ENCODE peak calls at places on chromosomes 16 and 17, in eight cellular contexts. One of them, this sample, is unnamed.

GRCh38 chr17:66353937-66354401 is 51.6 kb downstream of the PRKCA start:
- DNase-seq in fibroblast of the aortic adventitia: peak
- DNase-seq in sigmoid colon: no peak
- DNase-seq in RWPE1: no peak
- DNase-seq in uterus: no peak
- DNase-seq in DND-41: no peak
- DNase-seq in CD8-positive, alpha-beta T cell: no peak
- DNase-seq in cardiac muscle cell: no peak
- DNase-seq in this sample: no peak

GRCh38 chr16:86031141-86031678 is 132.2 kb downstream of the IRF8 start:
- DNase-seq in CD8-positive, alpha-beta T cell: no peak
- DNase-seq in RWPE1: no peak
- DNase-seq in cardiac muscle cell: no peak
- DNase-seq in DND-41: no peak
- DNase-seq in fibroblast of the aortic adventitia: no peak
- DNase-seq in uterus: no peak
- DNase-seq in sigmoid colon: no peak
- DNase-seq in this sample: no peak

GRCh38 chr17:72640415-72641165 is 451.9 kb downstream of the SLC39A11 start:
- DNase-seq in sigmoid colon: no peak
- DNase-seq in fibroblast of the aortic adventitia: no peak
- DNase-seq in DND-41: no peak
- DNase-seq in cardiac muscle cell: no peak
- DNase-seq in CD8-positive, alpha-beta T cell: no peak
- DNase-seq in RWPE1: no peak
- DNase-seq in uterus: no peak
- DNase-seq in this sample: no peak

GRCh38 chr16:75726390-75726789 is at the start of gene CPHXL:
- DNase-seq in uterus: no peak
- DNase-seq in DND-41: no peak
- DNase-seq in RWPE1: no peak
- DNase-seq in fibroblast of the aortic adventitia: no peak
- DNase-seq in CD8-positive, alpha-beta T cell: no peak
- DNase-seq in cardiac muscle cell: no peak
- DNase-seq in sigmoid colon: no peak
- DNase-seq in this sample: no peak

GRCh38 chr17:61239261-61239660 is 160.4 kb upstream of the TBX2 start:
- DNase-seq in cardiac muscle cell: no peak
- DNase-seq in RWPE1: no peak
- DNase-seq in fibroblast of the aortic adventitia: no peak
- DNase-seq in sigmoid colon: no peak
- DNase-seq in uterus: no peak
- DNase-seq in DND-41: no peak
- DNase-seq in CD8-positive, alpha-beta T cell: no peak
- DNase-seq in this sample: no peak

GRCh38 chr16:65312795-65313194 is 190.9 kb upstream of the CDH11 start:
- DNase-seq in uterus: no peak
- DNase-seq in RWPE1: no peak
- DNase-seq in sigmoid colon: no peak
- DNase-seq in CD8-positive, alpha-beta T cell: no peak
- DNase-seq in DND-41: no peak
- DNase-seq in fibroblast of the aortic adventitia: peak
- DNase-seq in cardiac muscle cell: no peak
- DNase-seq in this sample: no peak

GRCh38 chr17:9899280-9900018 is 5.6 kb downstream of the RCVRN start:
- DNase-seq in RWPE1: no peak
- DNase-seq in uterus: peak
- DNase-seq in fibroblast of the aortic adventitia: no peak
- DNase-seq in CD8-positive, alpha-beta T cell: no peak
- DNase-seq in DND-41: no peak
- DNase-seq in sigmoid colon: peak
- DNase-seq in cardiac muscle cell: no peak
- DNase-seq in this sample: peak

GRCh38 chr17:18362509-18363020 is 785 bp downstream of the SHMT1 start:
- DNase-seq in cardiac muscle cell: peak
- DNase-seq in sigmoid colon: peak
- DNase-seq in CD8-positive, alpha-beta T cell: no peak
- DNase-seq in DND-41: peak
- DNase-seq in RWPE1: peak
- DNase-seq in uterus: peak
- DNase-seq in fibroblast of the aortic adventitia: peak
- DNase-seq in this sample: peak

GRCh38 chr17:76585649-76586593 is at the start of gene ST6GALNAC2:
- DNase-seq in fibroblast of the aortic adventitia: no peak
- DNase-seq in uterus: peak
- DNase-seq in cardiac muscle cell: peak
- DNase-seq in CD8-positive, alpha-beta T cell: no peak
- DNase-seq in sigmoid colon: peak
- DNase-seq in RWPE1: peak
- DNase-seq in DND-41: no peak
- DNase-seq in this sample: no peak

GRCh38 chr16:12095275-12096161 is 119.0 kb downstream of the SNX29 start:
- DNase-seq in RWPE1: peak
- DNase-seq in CD8-positive, alpha-beta T cell: peak
- DNase-seq in fibroblast of the aortic adventitia: peak
- DNase-seq in uterus: peak
- DNase-seq in sigmoid colon: peak
- DNase-seq in DND-41: peak
- DNase-seq in cardiac muscle cell: peak
- DNase-seq in this sample: peak

GRCh38 chr17:42428141-42428944 is 5.3 kb upstream of the CAVIN1 start:
- DNase-seq in RWPE1: peak
- DNase-seq in CD8-positive, alpha-beta T cell: peak
- DNase-seq in sigmoid colon: peak
- DNase-seq in cardiac muscle cell: peak
- DNase-seq in fibroblast of the aortic adventitia: peak
- DNase-seq in uterus: no peak
- DNase-seq in DND-41: peak
- DNase-seq in this sample: no peak

GRCh38 chr17:44071772-44072171 is 1.2 kb downstream of the G6PC3 start:
- DNase-seq in DND-41: no peak
- DNase-seq in fibroblast of the aortic adventitia: peak
- DNase-seq in uterus: no peak
- DNase-seq in sigmoid colon: no peak
- DNase-seq in cardiac muscle cell: no peak
- DNase-seq in CD8-positive, alpha-beta T cell: no peak
- DNase-seq in RWPE1: no peak
- DNase-seq in this sample: no peak

GRCh38 chr16:70571623-70572022 is 48.0 kb downstream of the SF3B3 start:
- DNase-seq in cardiac muscle cell: no peak
- DNase-seq in fibroblast of the aortic adventitia: no peak
- DNase-seq in uterus: no peak
- DNase-seq in sigmoid colon: no peak
- DNase-seq in CD8-positive, alpha-beta T cell: no peak
- DNase-seq in DND-41: no peak
- DNase-seq in RWPE1: no peak
- DNase-seq in this sample: no peak

GRCh38 chr16:70572050-70572925 is 48.7 kb downstream of the SF3B3 start:
- DNase-seq in RWPE1: no peak
- DNase-seq in uterus: no peak
- DNase-seq in fibroblast of the aortic adventitia: no peak
- DNase-seq in DND-41: no peak
- DNase-seq in cardiac muscle cell: no peak
- DNase-seq in sigmoid colon: no peak
- DNase-seq in CD8-positive, alpha-beta T cell: no peak
- DNase-seq in this sample: no peak

GRCh38 chr16:70569752-70570151 is 46.1 kb downstream of the SF3B3 start:
- DNase-seq in CD8-positive, alpha-beta T cell: no peak
- DNase-seq in sigmoid colon: no peak
- DNase-seq in fibroblast of the aortic adventitia: no peak
- DNase-seq in cardiac muscle cell: no peak
- DNase-seq in DND-41: no peak
- DNase-seq in RWPE1: no peak
- DNase-seq in uterus: no peak
- DNase-seq in this sample: no peak

GRCh38 chr16:70572926-70573270 is 49.3 kb downstream of the SF3B3 start:
- DNase-seq in sigmoid colon: no peak
- DNase-seq in DND-41: no peak
- DNase-seq in uterus: no peak
- DNase-seq in CD8-positive, alpha-beta T cell: no peak
- DNase-seq in fibroblast of the aortic adventitia: no peak
- DNase-seq in cardiac muscle cell: no peak
- DNase-seq in RWPE1: no peak
- DNase-seq in this sample: no peak

DNA sequence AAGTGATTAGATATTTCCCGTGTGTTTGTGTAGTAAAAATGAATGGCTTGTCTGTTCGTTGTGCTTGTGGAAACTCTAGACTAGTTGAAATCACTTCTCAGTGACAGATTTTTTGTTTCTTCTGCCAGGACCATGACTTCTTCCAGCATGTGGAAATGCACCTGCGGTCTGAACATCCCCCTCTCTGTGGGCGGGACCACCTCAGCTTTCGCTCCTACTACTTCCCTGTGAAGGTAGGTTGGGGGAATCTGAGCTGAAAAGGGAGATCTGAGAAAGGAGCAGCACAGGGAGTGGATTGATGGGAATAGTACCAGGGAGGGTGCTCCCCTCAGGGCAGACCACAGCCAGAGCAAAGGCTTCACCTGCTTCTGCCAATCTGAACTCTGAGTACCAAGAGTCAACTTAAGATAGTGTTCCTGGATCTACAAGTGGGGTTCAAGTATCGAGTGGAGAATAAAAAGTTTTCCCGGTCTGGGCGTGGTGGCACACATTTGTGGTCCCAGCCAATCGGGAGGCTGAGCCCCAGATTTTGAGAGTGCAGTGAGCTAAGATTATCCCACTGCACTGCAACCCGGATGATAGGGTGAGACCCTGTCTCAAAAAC is 47.5 kb downstream of the SF3B3 start:
- DNase-seq in CD8-positive, alpha-beta T cell: no peak
- DNase-seq in sigmoid colon: no peak
- DNase-seq in RWPE1: no peak
- DNase-seq in DND-41: no peak
- DNase-seq in fibroblast of the aortic adventitia: no peak
- DNase-seq in uterus: no peak
- DNase-seq in cardiac muscle cell: no peak
- DNase-seq in this sample: no peak
- TF ChIP-seq CTCF in CD8-positive, alpha-beta T cell: no peak
- TF ChIP-seq CTCF in sigmoid colon: no peak
- TF ChIP-seq CTCF in RWPE1: no peak
- TF ChIP-seq CTCF in DND-41: no peak
- TF ChIP-seq CTCF in fibroblast of the aortic adventitia: no peak
- TF ChIP-seq CTCF in uterus: no peak
- TF ChIP-seq CTCF in cardiac muscle cell: no peak
- TF ChIP-seq CTCF in this sample: no peak

GRCh38 chr17:35664685-35665084 is 66.8 kb upstream of the RASL10B start:
- DNase-seq in cardiac muscle cell: no peak
- DNase-seq in CD8-positive, alpha-beta T cell: no peak
- DNase-seq in fibroblast of the aortic adventitia: no peak
- DNase-seq in uterus: no peak
- DNase-seq in RWPE1: no peak
- DNase-seq in sigmoid colon: no peak
- DNase-seq in DND-41: no peak
- DNase-seq in this sample: no peak

GRCh38 chr17:35665662-35666061 is 65.8 kb upstream of the RASL10B start:
- DNase-seq in DND-41: no peak
- DNase-seq in cardiac muscle cell: no peak
- DNase-seq in CD8-positive, alpha-beta T cell: no peak
- DNase-seq in fibroblast of the aortic adventitia: no peak
- DNase-seq in RWPE1: no peak
- DNase-seq in uterus: no peak
- DNase-seq in sigmoid colon: no peak
- DNase-seq in this sample: no peak

GRCh38 chr17:35666070-35666469 is 65.4 kb upstream of the RASL10B start:
- DNase-seq in CD8-positive, alpha-beta T cell: no peak
- DNase-seq in DND-41: no peak
- DNase-seq in uterus: no peak
- DNase-seq in sigmoid colon: no peak
- DNase-seq in cardiac muscle cell: no peak
- DNase-seq in RWPE1: no peak
- DNase-seq in fibroblast of the aortic adventitia: no peak
- DNase-seq in this sample: no peak

GRCh38 chr17:35655303-35655702 is 68.2 kb downstream of the AP2B1 start:
- DNase-seq in RWPE1: no peak
- DNase-seq in uterus: no peak
- DNase-seq in sigmoid colon: no peak
- DNase-seq in cardiac muscle cell: no peak
- DNase-seq in DND-41: no peak
- DNase-seq in fibroblast of the aortic adventitia: no peak
- DNase-seq in CD8-positive, alpha-beta T cell: no peak
- DNase-seq in this sample: no peak

DNA sequence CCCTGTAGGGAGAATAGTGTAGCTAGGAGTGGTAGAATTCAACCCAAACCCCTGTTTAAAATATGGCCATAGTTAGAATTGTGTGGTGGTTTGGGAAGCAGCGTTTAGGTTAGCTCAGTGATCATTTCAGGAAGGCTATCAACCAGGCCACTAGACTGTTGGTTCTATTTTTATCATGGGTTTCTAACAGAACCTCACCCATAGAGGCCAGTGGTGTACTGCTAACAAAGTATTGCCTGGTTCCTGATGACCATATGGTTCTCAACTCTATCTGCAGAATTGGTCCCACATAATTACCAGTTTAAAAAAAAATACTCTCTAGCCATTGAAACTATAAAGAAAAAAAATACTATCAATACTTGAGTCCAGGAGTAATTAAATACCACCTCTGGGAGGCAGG is 70.5 kb upstream of the RASL10B start:
- DNase-seq in fibroblast of the aortic adventitia: no peak
- DNase-seq in RWPE1: no peak
- DNase-seq in DND-41: no peak
- DNase-seq in uterus: no peak
- DNase-seq in CD8-positive, alpha-beta T cell: no peak
- DNase-seq in cardiac muscle cell: peak
- DNase-seq in sigmoid colon: no peak
- DNase-seq in this sample: no peak
- TF ChIP-seq CTCF in fibroblast of the aortic adventitia: no peak
- TF ChIP-seq CTCF in RWPE1: no peak
- TF ChIP-seq CTCF in DND-41: no peak
- TF ChIP-seq CTCF in uterus: no peak
- TF ChIP-seq CTCF in CD8-positive, alpha-beta T cell: no peak
- TF ChIP-seq CTCF in cardiac muscle cell: peak
- TF ChIP-seq CTCF in sigmoid colon: no peak
- TF ChIP-seq CTCF in this sample: no peak

GRCh38 chr16:27112093-27112811 is 45.5 kb downstream of the C16orf82 start:
- DNase-seq in CD8-positive, alpha-beta T cell: no peak
- DNase-seq in sigmoid colon: no peak
- DNase-seq in cardiac muscle cell: no peak
- DNase-seq in DND-41: no peak
- DNase-seq in fibroblast of the aortic adventitia: no peak
- DNase-seq in RWPE1: no peak
- DNase-seq in uterus: no peak
- DNase-seq in this sample: no peak
- TF ChIP-seq CTCF in CD8-positive, alpha-beta T cell: no peak
- TF ChIP-seq CTCF in sigmoid colon: no peak
- TF ChIP-seq CTCF in cardiac muscle cell: no peak
- TF ChIP-seq CTCF in DND-41: no peak
- TF ChIP-seq CTCF in fibroblast of the aortic adventitia: no peak
- TF ChIP-seq CTCF in RWPE1: no peak
- TF ChIP-seq CTCF in uterus: no peak
- TF ChIP-seq CTCF in this sample: no peak

DNA sequence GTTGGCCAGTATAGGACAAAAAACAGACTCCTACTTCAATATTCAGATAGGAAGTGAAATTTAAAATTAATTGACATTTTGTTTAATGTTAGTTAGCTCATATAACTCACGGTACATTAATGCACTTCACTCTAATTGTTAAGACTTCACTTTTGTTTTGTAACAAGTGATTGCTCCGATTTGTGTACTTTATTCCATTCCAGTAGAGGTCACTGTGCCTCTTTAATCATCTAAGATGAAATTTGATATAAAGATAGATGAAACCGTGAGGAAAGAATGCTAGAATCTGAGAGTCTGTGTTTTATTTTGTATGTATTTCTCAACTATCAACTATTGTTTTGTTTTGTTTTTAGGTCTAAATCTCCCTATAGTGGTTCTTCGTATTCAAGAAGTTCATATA is 29.0 kb downstream of the RBBP6 start:
- DNase-seq in CD8-positive, alpha-beta T cell: no peak
- DNase-seq in uterus: no peak
- DNase-seq in RWPE1: no peak
- DNase-seq in fibroblast of the aortic adventitia: peak
- DNase-seq in sigmoid colon: no peak
- DNase-seq in DND-41: no peak
- DNase-seq in cardiac muscle cell: no peak
- DNase-seq in this sample: no peak
- TF ChIP-seq CTCF in CD8-positive, alpha-beta T cell: no peak
- TF ChIP-seq CTCF in uterus: no peak
- TF ChIP-seq CTCF in RWPE1: peak
- TF ChIP-seq CTCF in fibroblast of the aortic adventitia: peak
- TF ChIP-seq CTCF in sigmoid colon: peak
- TF ChIP-seq CTCF in DND-41: peak
- TF ChIP-seq CTCF in cardiac muscle cell: peak
- TF ChIP-seq CTCF in this sample: no peak

This sample was measured in omental fat pad.